ENCODE peak calls at places on chromosomes 2 and 18, in ten cellular contexts. N is fibroblast of lung, Z is heart right ventricle, T is K562, W is SK-N-SH, L is MM.1S, Q is dorsolateral prefrontal cortex, G is IMR-90, C is tibial artery, U is thoracic aorta. E is an unnamed sample.

GRCh38 chr2:70627499-70627898 is 73.9 kb upstream of the TGFA start:
- DNase-seq in N (peak; percentile 42), Z (no peak), T (peak; percentile 49), W (no peak), L (peak; percentile 20), Q (no peak), G (no peak), C (no peak), U (no peak), E (no peak)

GRCh38 chr2:189997016-189997415 is 65.5 kb downstream of the MSTN start:
- DNase-seq in N (no peak), Z (no peak), T (no peak), W (no peak), L (no peak), Q (no peak), G (peak; percentile 6), C (no peak), U (no peak), E (no peak)

GRCh38 chr2:17104454-17104853 is 413.8 kb downstream of the RAD51AP2 start:
- DNase-seq in N (peak; percentile 43), Z (no peak), T (no peak), W (no peak), L (no peak), Q (no peak), G (peak; percentile 60), C (no peak), U (no peak), E (no peak)

GRCh38 chr2:857937-858336 is 92.7 kb upstream of the SNTG2 start:
- DNase-seq in N (no peak), Z (no peak), T (no peak), W (no peak), L (no peak), Q (no peak), G (no peak), C (no peak), U (no peak), E (no peak)

GRCh38 chr2:39871291-39871761 is 92.3 kb upstream of the THUMPD2 start:
- DNase-seq in N (peak; percentile 53), Z (no peak), T (no peak), W (peak; percentile 11), L (no peak), Q (no peak), G (peak; percentile 90), C (no peak), U (no peak), E (peak; percentile 10)

GRCh38 chr2:47129191-47129711 is 25.9 kb downstream of the STPG4 start:
- DNase-seq in N (no peak), Z (no peak), T (no peak), W (no peak), L (no peak), Q (no peak), G (no peak), C (no peak), U (no peak), E (no peak)

GRCh38 chr2:27225526-27225925 is 8.4 kb downstream of the CAD start:
- DNase-seq in N (no peak), Z (no peak), T (no peak), W (no peak), L (no peak), Q (no peak), G (no peak), C (no peak), U (no peak), E (no peak)

GRCh38 chr2:178280261-178280852 is 86.0 kb downstream of the OSBPL6 start:
- DNase-seq in N (peak; percentile 67), Z (no peak), T (peak; percentile 72), W (peak; percentile 46), L (peak; percentile 70), Q (no peak), G (peak; percentile 59), C (no peak), U (peak; percentile 6), E (no peak)

GRCh38 chr18:13915973-13916372 is 637 bp upstream of the MC2R start:
- DNase-seq in N (no peak), Z (no peak), T (no peak), W (no peak), L (no peak), Q (no peak), G (no peak), C (no peak), U (no peak), E (no peak)

GRCh38 chr2:79219383-79219988 is 59.9 kb upstream of the REG3A start:
- DNase-seq in N (peak; percentile 45), Z (no peak), T (peak; percentile 65), W (peak; percentile 36), L (peak; percentile 67), Q (no peak), G (peak; percentile 19), C (no peak), U (no peak), E (no peak)

DNA sequence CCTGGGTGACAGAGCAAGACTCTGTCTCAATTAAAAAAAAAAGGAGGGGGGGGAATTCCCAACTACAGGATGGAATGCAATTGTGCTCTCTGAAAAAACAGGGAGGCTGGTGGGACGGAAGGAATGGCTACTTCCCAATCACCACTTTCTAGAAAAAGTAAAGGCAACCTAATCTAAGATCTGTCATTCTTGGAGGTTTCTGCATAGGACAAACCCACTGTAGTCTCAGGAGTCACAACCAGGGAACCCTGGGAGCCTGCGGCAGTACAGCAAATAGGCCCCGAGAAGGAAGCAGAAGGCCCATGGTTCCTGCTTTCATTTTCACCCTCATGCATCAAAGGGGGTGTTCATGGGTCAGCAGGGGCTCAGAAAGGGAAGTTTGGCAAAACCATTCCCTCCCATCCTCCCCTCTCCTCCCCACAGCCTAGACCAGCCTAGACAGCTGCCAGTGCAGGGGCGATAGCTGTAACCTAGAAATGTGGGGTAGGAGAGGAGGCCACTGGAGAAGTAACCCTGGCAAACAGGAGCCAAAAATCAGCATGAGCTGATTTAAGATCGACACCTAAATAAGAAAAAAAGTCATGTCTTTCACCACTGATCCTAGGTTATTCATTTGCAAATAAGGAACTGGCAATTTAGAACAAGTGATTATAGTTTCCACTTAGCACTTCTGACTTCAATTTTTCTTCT is 48.0 kb downstream of the TRABD2A start:
- DNase-seq in N (no peak), Z (no peak), T (no peak), W (no peak), L (no peak), Q (no peak), G (peak; percentile 17), C (peak; percentile 66), U (no peak), E (peak; percentile 8)
- H3K27ac ChIP-seq in N (no peak overlapping the region), Z (no peak overlapping the region), T (no peak overlapping the region), W (no peak overlapping the region), L (peak overlapping the region; percentile 12), Q (no peak overlapping the region), G (no peak overlapping the region), C (no peak overlapping the region), U (no peak overlapping the region), E (peak overlapping the region; percentile 6)

GRCh38 chr2:237222683-237223082 is 137.0 kb downstream of the COPS8 start:
- DNase-seq in N (peak; percentile 81), Z (no peak), T (no peak), W (no peak), L (no peak), Q (no peak), G (peak; percentile 59), C (no peak), U (no peak), E (no peak)

GRCh38 chr2:237218756-237219155 is 133.1 kb downstream of the COPS8 start:
- DNase-seq in N (peak; percentile 53), Z (no peak), T (no peak), W (no peak), L (no peak), Q (no peak), G (no peak), C (no peak), U (no peak), E (no peak)

GRCh38 chr2:237223208-237223861 is 137.6 kb downstream of the COPS8 start:
- DNase-seq in N (peak; percentile 95), Z (peak; percentile 67), T (no peak), W (no peak), L (no peak), Q (no peak), G (peak; percentile 100), C (peak; percentile 94), U (peak; percentile 38), E (no peak)

GRCh38 chr2:237222178-237222577 is 136.5 kb downstream of the COPS8 start:
- DNase-seq in N (peak; percentile 88), Z (no peak), T (no peak), W (no peak), L (no peak), Q (no peak), G (peak; percentile 98), C (no peak), U (no peak), E (no peak)

GRCh38 chr2:237221443-237221842 is 135.8 kb downstream of the COPS8 start:
- DNase-seq in N (no peak), Z (no peak), T (no peak), W (no peak), L (no peak), Q (no peak), G (no peak), C (no peak), U (no peak), E (no peak)
- H3K27ac ChIP-seq in N (peak overlapping the region; percentile 90), Z (peak overlapping the region; percentile 61), T (no peak overlapping the region), W (peak overlapping the region; percentile 96), L (no peak overlapping the region), Q (no peak overlapping the region), G (peak overlapping the region; percentile 99), C (peak overlapping the region; percentile 42), U (no peak overlapping the region), E (no peak overlapping the region)

GRCh38 chr2:77567723-77568122 is 45.5 kb upstream of the LRRTM4 start:
- DNase-seq in N (peak; percentile 1), Z (no peak), T (no peak), W (no peak), L (no peak), Q (no peak), G (no peak), C (no peak), U (no peak), E (no peak)

GRCh38 chr2:77566582-77566981 is 44.4 kb upstream of the LRRTM4 start:
- DNase-seq in N (no peak), Z (no peak), T (no peak), W (no peak), L (no peak), Q (no peak), G (no peak), C (no peak), U (no peak), E (no peak)

GRCh38 chr2:77571545-77571944 is 49.4 kb upstream of the LRRTM4 start:
- DNase-seq in N (no peak), Z (no peak), T (no peak), W (no peak), L (no peak), Q (no peak), G (no peak), C (no peak), U (no peak), E (no peak)

DNA sequence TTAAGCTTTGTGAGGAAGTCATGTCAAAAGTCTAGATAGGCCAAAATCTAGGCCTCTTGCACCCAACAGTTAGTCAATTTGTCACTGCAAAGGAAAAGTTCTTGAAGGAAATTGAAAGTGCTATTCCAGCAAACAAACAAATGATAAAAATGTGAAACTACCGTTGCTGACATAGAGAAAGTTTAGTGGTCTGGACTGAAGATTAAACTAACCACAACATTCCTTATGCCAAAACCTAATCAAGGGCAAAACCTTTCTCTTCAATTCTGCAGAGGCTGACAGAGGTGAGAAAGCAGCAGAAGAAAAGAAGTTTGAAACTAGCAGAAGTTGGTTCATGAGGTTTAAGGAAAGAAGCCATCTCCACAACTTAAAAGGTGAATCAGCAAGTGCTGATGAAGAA is 44.0 kb upstream of the LRRTM4 start:
- DNase-seq in N (no peak), Z (no peak), T (no peak), W (no peak), L (peak; percentile 7), Q (no peak), G (no peak), C (no peak), U (no peak), E (no peak)
- H3K27ac ChIP-seq in N (no peak overlapping the region), Z (no peak overlapping the region), T (no peak overlapping the region), W (no peak overlapping the region), L (no peak overlapping the region), Q (no peak overlapping the region), G (no peak overlapping the region), C (no peak overlapping the region), U (no peak overlapping the region), E (no peak overlapping the region)

GRCh38 chr2:207264310-207264709 is 98.6 kb upstream of the KLF7 start:
- DNase-seq in N (no peak), Z (no peak), T (no peak), W (no peak), L (no peak), Q (no peak), G (no peak), C (no peak), U (no peak), E (no peak)
- H3K27ac ChIP-seq in N (no peak overlapping the region), Z (no peak overlapping the region), T (no peak overlapping the region), W (no peak overlapping the region), L (no peak overlapping the region), Q (no peak overlapping the region), G (no peak overlapping the region), C (no peak overlapping the region), U (no peak overlapping the region), E (no peak overlapping the region)